ENCODE peak calls at places on chromosomes 4 and X, in six cellular contexts. One of them, this sample, is unnamed.

GRCh38 chr4:88964450-88964849 is 92.5 kb downstream of the FAM13A start:
- DNase-seq in suprapubic skin: no peak
- DNase-seq in NCI-H1694: no peak
- DNase-seq in tibial nerve: no peak
- DNase-seq in transverse colon: no peak
- DNase-seq in GM20000: no peak
- DNase-seq in this sample: peak

GRCh38 chrX:38052096-38052495 is 45.7 kb downstream of the SYTL5 start:
- DNase-seq in tibial nerve: no peak
- DNase-seq in NCI-H1694: no peak
- DNase-seq in transverse colon: no peak
- DNase-seq in suprapubic skin: no peak
- DNase-seq in GM20000: no peak
- DNase-seq in this sample: peak

GRCh38 chr4:17316566-17316965 is 195.3 kb downstream of the QDPR start:
- DNase-seq in NCI-H1694: no peak
- DNase-seq in GM20000: no peak
- DNase-seq in transverse colon: no peak
- DNase-seq in suprapubic skin: no peak
- DNase-seq in tibial nerve: no peak
- DNase-seq in this sample: no peak

GRCh38 chr4:93776386-93777080 is 52.0 kb upstream of the ATOH1 start:
- DNase-seq in NCI-H1694: peak
- DNase-seq in GM20000: no peak
- DNase-seq in tibial nerve: no peak
- DNase-seq in suprapubic skin: no peak
- DNase-seq in transverse colon: no peak
- DNase-seq in this sample: peak

GRCh38 chr4:1239949-1240305 is 9.0 kb downstream of the CTBP1 start:
- DNase-seq in tibial nerve: no peak
- DNase-seq in transverse colon: no peak
- DNase-seq in GM20000: no peak
- DNase-seq in suprapubic skin: peak
- DNase-seq in NCI-H1694: no peak
- DNase-seq in this sample: no peak

GRCh38 chrX:110268875-110269274 is 49.0 kb downstream of the AMMECR1 start:
- DNase-seq in suprapubic skin: no peak
- DNase-seq in GM20000: no peak
- DNase-seq in tibial nerve: no peak
- DNase-seq in transverse colon: no peak
- DNase-seq in NCI-H1694: no peak
- DNase-seq in this sample: no peak

GRCh38 chrX:16807548-16807947 is 21.3 kb downstream of the TXLNG start:
- DNase-seq in suprapubic skin: no peak
- DNase-seq in tibial nerve: no peak
- DNase-seq in transverse colon: no peak
- DNase-seq in NCI-H1694: no peak
- DNase-seq in GM20000: no peak
- DNase-seq in this sample: peak

GRCh38 chrX:118000518-118000917 is 116.1 kb downstream of the KLHL13 start:
- DNase-seq in suprapubic skin: no peak
- DNase-seq in NCI-H1694: no peak
- DNase-seq in transverse colon: no peak
- DNase-seq in tibial nerve: no peak
- DNase-seq in GM20000: no peak
- DNase-seq in this sample: no peak

GRCh38 chr4:159446266-159446976 is 343.5 kb downstream of the RAPGEF2 start:
- DNase-seq in GM20000: peak
- DNase-seq in tibial nerve: no peak
- DNase-seq in suprapubic skin: no peak
- DNase-seq in NCI-H1694: peak
- DNase-seq in transverse colon: peak
- DNase-seq in this sample: peak

GRCh38 chrX:13647709-13648212 is 5.2 kb upstream of the TCEANC start:
- DNase-seq in transverse colon: peak
- DNase-seq in tibial nerve: peak
- DNase-seq in NCI-H1694: no peak
- DNase-seq in suprapubic skin: peak
- DNase-seq in GM20000: no peak
- DNase-seq in this sample: peak

GRCh38 chrX:1581132-1581531 is 10.3 kb upstream of the AKAP17A start:
- DNase-seq in tibial nerve: no peak
- DNase-seq in NCI-H1694: peak
- DNase-seq in GM20000: peak
- DNase-seq in transverse colon: peak
- DNase-seq in suprapubic skin: no peak
- DNase-seq in this sample: peak

GRCh38 chr4:7805533-7806079 is 134.1 kb downstream of the AFAP1 start:
- DNase-seq in transverse colon: no peak
- DNase-seq in tibial nerve: no peak
- DNase-seq in NCI-H1694: no peak
- DNase-seq in GM20000: no peak
- DNase-seq in suprapubic skin: no peak
- DNase-seq in this sample: peak

GRCh38 chr4:154004450-154004849 is 215.6 kb upstream of the SFRP2 start:
- DNase-seq in NCI-H1694: no peak
- DNase-seq in GM20000: no peak
- DNase-seq in tibial nerve: no peak
- DNase-seq in transverse colon: no peak
- DNase-seq in suprapubic skin: no peak
- DNase-seq in this sample: no peak

GRCh38 chr4:92600638-92601037 is 296.9 kb downstream of the GRID2 start:
- DNase-seq in suprapubic skin: no peak
- DNase-seq in NCI-H1694: no peak
- DNase-seq in GM20000: no peak
- DNase-seq in transverse colon: no peak
- DNase-seq in tibial nerve: no peak
- DNase-seq in this sample: no peak

GRCh38 chr4:72701987-72702819 is 133.2 kb upstream of the ADAMTS3 start:
- DNase-seq in transverse colon: no peak
- DNase-seq in GM20000: peak
- DNase-seq in tibial nerve: no peak
- DNase-seq in suprapubic skin: no peak
- DNase-seq in NCI-H1694: peak
- DNase-seq in this sample: peak

GRCh38 chr4:151644625-151645024 is 116.2 kb downstream of the GATB start:
- DNase-seq in suprapubic skin: no peak
- DNase-seq in NCI-H1694: no peak
- DNase-seq in GM20000: no peak
- DNase-seq in tibial nerve: no peak
- DNase-seq in transverse colon: no peak
- DNase-seq in this sample: peak

GRCh38 chr4:73541251-73541650 is 59.7 kb downstream of the AFM start:
- DNase-seq in GM20000: no peak
- DNase-seq in tibial nerve: no peak
- DNase-seq in NCI-H1694: no peak
- DNase-seq in suprapubic skin: no peak
- DNase-seq in transverse colon: no peak
- DNase-seq in this sample: no peak

GRCh38 chr4:26388671-26389070 is 67.9 kb downstream of the RBPJ start:
- DNase-seq in GM20000: no peak
- DNase-seq in transverse colon: no peak
- DNase-seq in tibial nerve: no peak
- DNase-seq in NCI-H1694: no peak
- DNase-seq in suprapubic skin: no peak
- DNase-seq in this sample: no peak

GRCh38 chrX:1212532-1212931 is at the start of gene CRLF2:
- DNase-seq in GM20000: peak
- DNase-seq in transverse colon: no peak
- DNase-seq in suprapubic skin: peak
- DNase-seq in tibial nerve: no peak
- DNase-seq in NCI-H1694: no peak
- DNase-seq in this sample: peak

GRCh38 chrX:136488706-136489105 is 959 bp downstream of the BRS3 start:
- DNase-seq in NCI-H1694: peak
- DNase-seq in tibial nerve: no peak
- DNase-seq in transverse colon: no peak
- DNase-seq in GM20000: no peak
- DNase-seq in suprapubic skin: no peak
- DNase-seq in this sample: no peak

GRCh38 chrX:26562156-26562555 is 346.2 kb downstream of the MAGEB5 start:
- DNase-seq in transverse colon: no peak
- DNase-seq in GM20000: no peak
- DNase-seq in suprapubic skin: no peak
- DNase-seq in tibial nerve: no peak
- DNase-seq in NCI-H1694: no peak
- DNase-seq in this sample: no peak

GRCh38 chr4:10716163-10716562 is 31.6 kb upstream of the CLNK start:
- DNase-seq in transverse colon: no peak
- DNase-seq in GM20000: no peak
- DNase-seq in tibial nerve: no peak
- DNase-seq in suprapubic skin: no peak
- DNase-seq in NCI-H1694: no peak
- DNase-seq in this sample: no peak

GRCh38 chr4:112766422-112766821 is 129.5 kb downstream of the LARP7 start:
- DNase-seq in transverse colon: no peak
- DNase-seq in NCI-H1694: no peak
- DNase-seq in GM20000: peak
- DNase-seq in suprapubic skin: no peak
- DNase-seq in tibial nerve: no peak
- DNase-seq in this sample: peak

GRCh38 chrX:15451913-15452312 is 41.2 kb downstream of the PIR start:
- DNase-seq in GM20000: no peak
- DNase-seq in tibial nerve: peak
- DNase-seq in suprapubic skin: no peak
- DNase-seq in transverse colon: no peak
- DNase-seq in NCI-H1694: no peak
- DNase-seq in this sample: no peak

GRCh38 chr4:170414961-170415360 is 325.2 kb upstream of the AADAT start:
- DNase-seq in suprapubic skin: no peak
- DNase-seq in transverse colon: no peak
- DNase-seq in GM20000: no peak
- DNase-seq in tibial nerve: no peak
- DNase-seq in NCI-H1694: no peak
- DNase-seq in this sample: no peak

This sample was measured in HT1080.